ENCODE peak calls at places on chromosomes 12 and 14, in eight cellular contexts. One of them, this sample, is unnamed.

GRCh38 chr12:111304642-111305071 is 64.2 kb downstream of the PHETA1 start:
- DNase-seq in OCI-LY7: peak; percentile 57
- DNase-seq in WERI-Rb-1: peak; percentile 47
- DNase-seq in MG63: peak; percentile 21
- DNase-seq in occipital lobe: no peak
- DNase-seq in right atrium auricular region: no peak
- DNase-seq in pons: no peak
- DNase-seq in activated CD4-positive, alpha-beta T cell treated with anti-CD3 and anti-CD28 coated beads, Interleukin-2, amount 10 ng/mL, durations not matched to agents 7 days and 5 days: peak; percentile 32
- DNase-seq in this sample: peak; percentile 18

GRCh38 chr12:153080-153746 is 60.7 kb downstream of the SLC6A12 start:
- DNase-seq in OCI-LY7: peak; percentile 87
- DNase-seq in WERI-Rb-1: peak; percentile 91
- DNase-seq in MG63: peak; percentile 70
- DNase-seq in occipital lobe: no peak
- DNase-seq in right atrium auricular region: no peak
- DNase-seq in pons: peak; percentile 7
- DNase-seq in activated CD4-positive, alpha-beta T cell treated with anti-CD3 and anti-CD28 coated beads, Interleukin-2, amount 10 ng/mL, durations not matched to agents 7 days and 5 days: peak; percentile 59
- DNase-seq in this sample: no peak

GRCh38 chr12:6337958-6338406 is 3.9 kb downstream of the TNFRSF1A start:
- DNase-seq in OCI-LY7: no peak
- DNase-seq in WERI-Rb-1: no peak
- DNase-seq in MG63: no peak
- DNase-seq in occipital lobe: no peak
- DNase-seq in right atrium auricular region: no peak
- DNase-seq in pons: no peak
- DNase-seq in activated CD4-positive, alpha-beta T cell treated with anti-CD3 and anti-CD28 coated beads, Interleukin-2, amount 10 ng/mL, durations not matched to agents 7 days and 5 days: no peak
- DNase-seq in this sample: no peak

GRCh38 chr12:119826661-119827435 is 50.3 kb downstream of the CIT start:
- DNase-seq in OCI-LY7: no peak
- DNase-seq in WERI-Rb-1: no peak
- DNase-seq in MG63: no peak
- DNase-seq in occipital lobe: no peak
- DNase-seq in right atrium auricular region: no peak
- DNase-seq in pons: no peak
- DNase-seq in activated CD4-positive, alpha-beta T cell treated with anti-CD3 and anti-CD28 coated beads, Interleukin-2, amount 10 ng/mL, durations not matched to agents 7 days and 5 days: no peak
- DNase-seq in this sample: no peak

GRCh38 chr12:2064078-2064507 is 11.3 kb downstream of the CACNA1C start:
- DNase-seq in OCI-LY7: peak; percentile 4
- DNase-seq in WERI-Rb-1: no peak
- DNase-seq in MG63: peak; percentile 19
- DNase-seq in occipital lobe: no peak
- DNase-seq in right atrium auricular region: no peak
- DNase-seq in pons: no peak
- DNase-seq in activated CD4-positive, alpha-beta T cell treated with anti-CD3 and anti-CD28 coated beads, Interleukin-2, amount 10 ng/mL, durations not matched to agents 7 days and 5 days: peak; percentile 54
- DNase-seq in this sample: no peak

GRCh38 chr12:98420403-98420800 is 95.0 kb upstream of the TMPO start:
- DNase-seq in OCI-LY7: no peak
- DNase-seq in WERI-Rb-1: no peak
- DNase-seq in MG63: no peak
- DNase-seq in occipital lobe: no peak
- DNase-seq in right atrium auricular region: no peak
- DNase-seq in pons: no peak
- DNase-seq in activated CD4-positive, alpha-beta T cell treated with anti-CD3 and anti-CD28 coated beads, Interleukin-2, amount 10 ng/mL, durations not matched to agents 7 days and 5 days: no peak
- DNase-seq in this sample: no peak

GRCh38 chr14:20681348-20682126 is 2.8 kb upstream of the RNASE4 start:
- DNase-seq in OCI-LY7: peak; percentile 82
- DNase-seq in WERI-Rb-1: no peak
- DNase-seq in MG63: peak; percentile 61
- DNase-seq in occipital lobe: peak; percentile 59
- DNase-seq in right atrium auricular region: peak; percentile 97
- DNase-seq in pons: peak; percentile 89
- DNase-seq in activated CD4-positive, alpha-beta T cell treated with anti-CD3 and anti-CD28 coated beads, Interleukin-2, amount 10 ng/mL, durations not matched to agents 7 days and 5 days: peak; percentile 87
- DNase-seq in this sample: peak; percentile 71

GRCh38 chr14:77122555-77123125 is 19.0 kb downstream of the ZDHHC22 start:
- DNase-seq in OCI-LY7: peak; percentile 83
- DNase-seq in WERI-Rb-1: peak; percentile 35
- DNase-seq in MG63: no peak
- DNase-seq in occipital lobe: no peak
- DNase-seq in right atrium auricular region: no peak
- DNase-seq in pons: no peak
- DNase-seq in activated CD4-positive, alpha-beta T cell treated with anti-CD3 and anti-CD28 coated beads, Interleukin-2, amount 10 ng/mL, durations not matched to agents 7 days and 5 days: no peak
- DNase-seq in this sample: no peak

GRCh38 chr12:57343703-57344378 is 87.0 kb downstream of the R3HDM2 start:
- DNase-seq in OCI-LY7: no peak
- DNase-seq in WERI-Rb-1: no peak
- DNase-seq in MG63: no peak
- DNase-seq in occipital lobe: no peak
- DNase-seq in right atrium auricular region: no peak
- DNase-seq in pons: no peak
- DNase-seq in activated CD4-positive, alpha-beta T cell treated with anti-CD3 and anti-CD28 coated beads, Interleukin-2, amount 10 ng/mL, durations not matched to agents 7 days and 5 days: no peak
- DNase-seq in this sample: no peak

GRCh38 chr12:93727195-93727811 is 50.1 kb downstream of the CRADD start:
- DNase-seq in OCI-LY7: no peak
- DNase-seq in WERI-Rb-1: no peak
- DNase-seq in MG63: no peak
- DNase-seq in occipital lobe: no peak
- DNase-seq in right atrium auricular region: no peak
- DNase-seq in pons: no peak
- DNase-seq in activated CD4-positive, alpha-beta T cell treated with anti-CD3 and anti-CD28 coated beads, Interleukin-2, amount 10 ng/mL, durations not matched to agents 7 days and 5 days: no peak
- DNase-seq in this sample: no peak

GRCh38 chr14:95495538-95496025 is 20.9 kb downstream of the SYNE3 start:
- DNase-seq in OCI-LY7: peak; percentile 87
- DNase-seq in WERI-Rb-1: no peak
- DNase-seq in MG63: no peak
- DNase-seq in occipital lobe: no peak
- DNase-seq in right atrium auricular region: no peak
- DNase-seq in pons: peak; percentile 62
- DNase-seq in activated CD4-positive, alpha-beta T cell treated with anti-CD3 and anti-CD28 coated beads, Interleukin-2, amount 10 ng/mL, durations not matched to agents 7 days and 5 days: no peak
- DNase-seq in this sample: no peak

GRCh38 chr12:88726806-88727722 is 146.8 kb upstream of the KITLG start:
- DNase-seq in OCI-LY7: no peak
- DNase-seq in WERI-Rb-1: no peak
- DNase-seq in MG63: peak; percentile 55
- DNase-seq in occipital lobe: no peak
- DNase-seq in right atrium auricular region: no peak
- DNase-seq in pons: no peak
- DNase-seq in activated CD4-positive, alpha-beta T cell treated with anti-CD3 and anti-CD28 coated beads, Interleukin-2, amount 10 ng/mL, durations not matched to agents 7 days and 5 days: no peak
- DNase-seq in this sample: no peak

GRCh38 chr12:109597795-109598427 is 24.3 kb downstream of the MVK start:
- DNase-seq in OCI-LY7: peak; percentile 63
- DNase-seq in WERI-Rb-1: peak; percentile 95
- DNase-seq in MG63: peak; percentile 82
- DNase-seq in occipital lobe: peak; percentile 78
- DNase-seq in right atrium auricular region: peak; percentile 86
- DNase-seq in pons: peak; percentile 87
- DNase-seq in activated CD4-positive, alpha-beta T cell treated with anti-CD3 and anti-CD28 coated beads, Interleukin-2, amount 10 ng/mL, durations not matched to agents 7 days and 5 days: peak; percentile 63
- DNase-seq in this sample: peak; percentile 53

GRCh38 chr12:48054955-48055821 is 50.7 kb downstream of the SENP1 start:
- DNase-seq in OCI-LY7: no peak
- DNase-seq in WERI-Rb-1: no peak
- DNase-seq in MG63: no peak
- DNase-seq in occipital lobe: no peak
- DNase-seq in right atrium auricular region: no peak
- DNase-seq in pons: no peak
- DNase-seq in activated CD4-positive, alpha-beta T cell treated with anti-CD3 and anti-CD28 coated beads, Interleukin-2, amount 10 ng/mL, durations not matched to agents 7 days and 5 days: peak; percentile 50
- DNase-seq in this sample: no peak

GRCh38 chr14:74459289-74459946 is 33.4 kb upstream of the SYNDIG1L start:
- DNase-seq in OCI-LY7: peak; percentile 36
- DNase-seq in WERI-Rb-1: peak; percentile 85
- DNase-seq in MG63: peak; percentile 69
- DNase-seq in occipital lobe: no peak
- DNase-seq in right atrium auricular region: peak; percentile 57
- DNase-seq in pons: no peak
- DNase-seq in activated CD4-positive, alpha-beta T cell treated with anti-CD3 and anti-CD28 coated beads, Interleukin-2, amount 10 ng/mL, durations not matched to agents 7 days and 5 days: peak; percentile 10
- DNase-seq in this sample: no peak